ENCODE peak calls at places on chromosomes 5 and 9, in six cellular contexts. K is lower lobe of right lung, W is uterus, Y is tibial nerve, M is B cell, Z is HFFc6. B is an unnamed sample.

GRCh38 chr5:172854451-172854871 is 20.4 kb downstream of the ERGIC1 start:
- DNase-seq in K (peak; percentile 73), W (no peak), Y (peak; percentile 67), M (no peak), Z (no peak), B (no peak)

GRCh38 chr5:157283434-157283833 is 17.5 kb downstream of the CYFIP2 start:
- DNase-seq in K (no peak), W (no peak), Y (no peak), M (peak; percentile 89), Z (no peak), B (no peak)

GRCh38 chr5:117454716-117455212 is 880.1 kb upstream of the SEMA6A start:
- DNase-seq in K (peak; percentile 51), W (peak; percentile 19), Y (peak; percentile 41), M (peak; percentile 54), Z (no peak), B (no peak)

GRCh38 chr9:124501771-124502320 is 5.4 kb downstream of the NR5A1 start:
- DNase-seq in K (no peak), W (no peak), Y (no peak), M (no peak), Z (no peak), B (no peak)

GRCh38 chr9:133155156-133155555 is 8.6 kb downstream of the GBGT1 start:
- DNase-seq in K (peak; percentile 38), W (no peak), Y (no peak), M (no peak), Z (no peak), B (no peak)

GRCh38 chr9:479316-479715 is 264.7 kb downstream of the DOCK8 start:
- DNase-seq in K (no peak), W (no peak), Y (no peak), M (no peak), Z (no peak), B (no peak)

GRCh38 chr5:1833264-1834021 is 32.2 kb downstream of the NDUFS6 start:
- DNase-seq in K (no peak), W (no peak), Y (no peak), M (no peak), Z (no peak), B (no peak)

GRCh38 chr5:14906628-14907027 is 35.0 kb upstream of the ANKH start:
- DNase-seq in K (no peak), W (no peak), Y (no peak), M (no peak), Z (no peak), B (no peak)

GRCh38 chr5:96297867-96298266 is 135.2 kb downstream of the PCSK1 start:
- DNase-seq in K (no peak), W (no peak), Y (no peak), M (no peak), Z (peak; percentile 89), B (peak; percentile 96)

GRCh38 chr9:84754896-84755295 is 85.4 kb downstream of the NTRK2 start:
- DNase-seq in K (no peak), W (no peak), Y (no peak), M (no peak), Z (peak; percentile 23), B (no peak)

GRCh38 chr9:72586388-72587160 is 65.2 kb downstream of the TMC1 start:
- DNase-seq in K (no peak), W (no peak), Y (no peak), M (no peak), Z (peak; percentile 79), B (peak; percentile 51)

GRCh38 chr9:38668791-38669466 is 48.5 kb upstream of the ANKRD18A start:
- DNase-seq in K (no peak), W (no peak), Y (no peak), M (no peak), Z (no peak), B (no peak)

GRCh38 chr5:170603578-170604565 is 100.1 kb downstream of the KCNIP1 start:
- DNase-seq in K (no peak), W (peak; percentile 41), Y (no peak), M (no peak), Z (peak; percentile 4), B (no peak)

GRCh38 chr5:142327111-142327842 is 2.5 kb upstream of the SPRY4 start:
- DNase-seq in K (no peak), W (no peak), Y (no peak), M (no peak), Z (peak; percentile 92), B (peak; percentile 50)

GRCh38 chr5:337565-338130 is 16.1 kb downstream of the AHRR start:
- DNase-seq in K (no peak), W (no peak), Y (no peak), M (no peak), Z (peak; percentile 30), B (no peak)
- TF ChIP-seq CTCF in K (peak; percentile 18), W (no peak), Y (no peak), M (no peak), Z (peak; percentile 33), B (peak; percentile 40)

DNA sequence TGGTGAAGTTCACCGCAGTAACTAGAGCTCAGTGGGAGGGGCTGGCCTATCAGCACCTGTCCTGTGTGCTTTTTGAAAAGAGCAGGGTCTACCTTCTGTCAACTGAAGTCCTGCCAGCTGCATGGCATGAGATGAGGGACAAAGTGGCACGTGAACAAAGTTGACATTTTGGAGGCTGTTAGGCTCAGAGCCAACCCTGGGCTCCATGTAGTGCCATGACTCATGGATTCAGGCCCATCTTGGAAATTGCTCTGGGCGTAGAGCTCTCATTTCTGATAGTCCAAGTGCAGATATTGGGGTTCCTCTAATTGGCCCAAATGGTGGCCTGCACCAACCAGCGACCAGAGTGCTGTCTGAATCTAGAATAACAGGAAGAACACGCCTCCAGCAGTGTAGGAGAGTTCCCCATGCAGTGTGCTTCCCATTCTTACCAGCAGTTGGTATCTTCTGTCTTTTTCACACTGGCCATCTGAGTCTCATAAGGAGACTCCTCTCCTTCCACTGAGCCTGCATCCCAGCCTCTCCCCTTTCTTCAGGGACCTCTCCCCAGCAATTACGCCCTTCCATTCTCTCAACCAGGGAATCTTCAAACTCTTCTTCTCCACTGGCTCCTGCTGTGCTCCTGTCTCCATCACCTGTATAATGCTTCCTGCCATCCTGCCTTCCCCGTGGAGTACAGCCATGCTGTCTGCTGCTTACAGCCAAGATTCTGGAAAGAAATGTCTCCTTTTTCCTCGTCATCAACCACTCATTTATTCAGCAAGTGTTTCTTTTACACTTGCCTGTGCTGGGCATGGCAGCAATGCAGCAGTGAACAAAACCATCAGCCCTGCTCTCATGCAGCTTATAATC is 30.4 kb downstream of the IRF1 start:
- DNase-seq in K (peak; percentile 76), W (no peak), Y (no peak), M (no peak), Z (no peak), B (no peak)
- TF ChIP-seq CTCF in K (peak; percentile 30), W (no peak), Y (no peak), M (peak; percentile 26), Z (peak; percentile 49), B (no peak)

GRCh38 chr9:98203153-98203552 is 10.7 kb upstream of the CORO2A start:
- DNase-seq in K (no peak), W (no peak), Y (no peak), M (no peak), Z (no peak), B (no peak)

GRCh38 chr9:98202252-98202651 is 9.8 kb upstream of the CORO2A start:
- DNase-seq in K (no peak), W (peak; percentile 42), Y (no peak), M (no peak), Z (no peak), B (no peak)

GRCh38 chr9:98206754-98207153 is 14.3 kb upstream of the CORO2A start:
- DNase-seq in K (no peak), W (no peak), Y (no peak), M (no peak), Z (no peak), B (no peak)

GRCh38 chr9:98207606-98208005 is 15.2 kb upstream of the CORO2A start:
- DNase-seq in K (no peak), W (no peak), Y (no peak), M (no peak), Z (no peak), B (no peak)

DNA sequence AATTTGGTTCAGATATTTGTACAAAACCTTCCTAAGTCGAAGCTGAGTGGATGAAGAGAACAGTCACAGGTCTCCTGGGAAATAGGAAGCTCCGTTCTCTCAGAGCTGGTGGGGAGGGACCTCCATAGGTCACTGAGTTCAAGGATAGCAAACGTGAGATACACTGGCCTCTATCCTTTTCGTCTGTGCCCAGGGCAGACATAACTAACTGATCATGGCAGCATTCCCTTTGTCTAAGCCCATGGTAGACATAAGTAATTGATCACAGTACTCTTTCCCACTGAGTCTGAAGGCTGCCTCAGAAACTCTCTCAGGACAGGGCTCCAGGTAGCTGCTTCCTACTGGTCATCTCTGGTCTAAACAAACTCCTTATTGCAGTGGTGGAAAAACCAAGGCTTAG is 12.3 kb upstream of the CORO2A start:
- DNase-seq in K (no peak), W (no peak), Y (no peak), M (no peak), Z (no peak), B (no peak)
- TF ChIP-seq CTCF in K (no peak), W (no peak), Y (no peak), M (no peak), Z (no peak), B (no peak)

DNA sequence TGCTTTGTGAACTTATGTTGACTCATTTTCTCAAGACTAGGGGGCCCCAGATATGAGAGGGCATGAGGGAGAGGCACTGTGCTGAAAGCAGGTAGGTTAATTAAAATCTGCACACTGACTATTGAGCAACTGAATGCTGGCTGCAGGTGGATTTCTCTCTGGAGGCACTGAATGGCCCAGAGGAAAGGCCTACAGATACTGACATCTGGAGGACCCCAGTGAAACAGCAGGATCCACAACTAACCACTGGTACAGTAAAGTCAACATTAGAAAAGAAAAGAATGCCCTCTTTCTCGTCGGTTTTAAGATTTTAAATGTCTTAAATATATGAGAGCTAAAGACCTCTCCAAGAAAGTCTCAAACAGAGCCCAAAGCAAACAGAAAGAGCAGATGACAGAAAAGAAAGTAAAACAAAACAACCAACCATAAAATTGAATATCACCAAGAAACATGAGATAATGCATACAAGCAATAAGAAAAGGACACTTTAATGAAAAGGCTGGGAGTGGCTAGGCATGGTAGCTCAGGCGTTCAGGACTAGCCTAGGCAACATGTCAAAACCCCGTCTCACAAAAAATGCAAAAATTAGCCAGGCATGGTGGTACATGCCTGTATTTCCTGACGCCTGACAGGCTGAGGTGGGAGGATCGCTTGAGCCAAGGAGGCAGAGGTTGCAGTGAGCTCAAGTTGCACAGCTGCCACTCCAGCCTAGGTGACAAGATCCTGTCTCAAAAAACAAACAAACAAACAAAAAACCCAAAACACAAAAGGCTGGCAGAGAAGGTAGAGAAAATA is 43.3 kb downstream of the PUM3 start:
- DNase-seq in K (no peak), W (no peak), Y (no peak), M (no peak), Z (no peak), B (no peak)
- TF ChIP-seq CTCF in K (no peak), W (no peak), Y (no peak), M (no peak), Z (peak; percentile 51), B (peak; percentile 20)

DNA sequence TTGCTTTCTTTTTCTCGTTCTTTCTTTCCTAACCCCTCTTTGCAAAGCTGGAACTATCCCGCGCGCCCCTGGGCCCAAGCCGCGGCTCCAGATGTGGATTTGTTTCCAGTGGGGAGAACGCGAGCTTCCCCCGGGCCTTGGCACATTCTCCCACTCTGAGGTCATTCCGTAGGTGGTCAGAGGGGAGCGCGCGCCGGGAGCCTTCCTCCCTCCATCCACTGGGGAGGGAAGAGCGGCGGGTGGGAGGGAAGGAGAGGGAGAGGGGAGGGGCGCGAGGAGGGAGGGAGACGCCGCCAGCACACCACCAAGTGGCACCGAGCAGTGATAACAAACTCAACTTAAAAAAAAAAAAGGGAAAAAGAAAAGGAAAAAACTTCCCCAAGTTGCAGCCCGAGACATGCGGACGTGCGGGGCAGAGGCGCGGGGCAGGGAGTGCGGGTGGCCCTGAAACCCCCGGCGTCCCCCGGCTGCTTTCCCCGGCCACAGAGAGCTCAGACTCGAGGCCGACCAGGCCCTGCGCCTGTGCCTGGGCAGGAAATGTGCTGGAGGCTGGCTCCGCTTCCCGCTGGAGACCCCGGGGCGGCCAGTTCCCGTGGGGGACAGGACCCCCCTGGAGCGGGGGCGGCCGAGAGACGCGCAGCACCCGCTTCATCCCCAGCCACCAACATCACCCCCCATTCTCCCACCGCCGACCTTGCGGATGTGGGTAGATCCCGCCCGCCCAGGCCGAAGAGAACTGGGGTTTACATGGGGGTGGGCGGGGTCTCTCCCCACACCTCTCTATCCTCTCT is 3.1 kb downstream of the IER5L start:
- DNase-seq in K (peak; percentile 82), W (peak; percentile 95), Y (peak; percentile 66), M (no peak), Z (peak; percentile 76), B (peak; percentile 91)
- TF ChIP-seq CTCF in K (no peak), W (no peak), Y (peak; percentile 23), M (no peak), Z (no peak), B (no peak)